ENCODE peak calls at places on chromosome 19, in six cellular contexts. V, F, R, P, C and G are unnamed samples.

GRCh38 chr19:44636439-44637389 is 7.0 kb upstream of the PVR start:
- DNase-seq in P (no peak), C (no peak), F (peak; percentile 80), R (no peak), V (no peak), G (no peak)

GRCh38 chr19:20503536-20503935 is 62.0 kb downstream of the ZNF737 start:
- DNase-seq in R (no peak), V (no peak), C (peak; percentile 35), P (peak; percentile 7), F (no peak), G (no peak)

GRCh38 chr19:55352040-55352439 is 2.5 kb downstream of the COX6B2 start:
- DNase-seq in R (no peak), F (no peak), C (no peak), P (no peak), V (no peak), G (no peak)

GRCh38 chr19:10112037-10112751 is 701 bp downstream of the P2RY11 start:
- DNase-seq in C (no peak), R (no peak), P (peak; percentile 24), F (no peak), V (no peak), G (peak; percentile 67)

GRCh38 chr19:35414442-35414841 is 33.6 kb upstream of the FFAR2 start:
- DNase-seq in C (no peak), P (no peak), V (no peak), R (no peak), F (no peak), G (no peak)

GRCh38 chr19:55076321-55076720 is 652 bp downstream of the EPS8L1 start:
- DNase-seq in C (no peak), R (no peak), V (no peak), F (no peak), P (no peak), G (no peak)

GRCh38 chr19:42634409-42635232 is 39.9 kb upstream of the CEACAM8 start:
- DNase-seq in R (no peak), P (peak; percentile 43), F (peak; percentile 3), C (peak; percentile 20), V (no peak), G (no peak)

GRCh38 chr19:30846102-30846501 is 473.9 kb downstream of the ZNF536 start:
- DNase-seq in V (no peak), F (no peak), P (no peak), C (no peak), R (no peak), G (no peak)

GRCh38 chr19:34181111-34181864 is 9.0 kb downstream of the LSM14A start:
- DNase-seq in R (no peak), F (no peak), C (no peak), V (no peak), P (no peak), G (no peak)
- H3K4me1 ChIP-seq in R (peaks cover 74% of the 10 kb centered on the region), F (peaks cover 14% of the 10 kb centered on the region), C (peaks cover 15% of the 10 kb centered on the region), V (peaks cover 69% of the 10 kb centered on the region), P (peaks cover 31% of the 10 kb centered on the region), G (peaks cover 69% of the 10 kb centered on the region)

GRCh38 chr19:13159713-13160112 is 9.5 kb downstream of the IER2 start:
- DNase-seq in V (no peak), F (no peak), P (no peak), C (no peak), R (no peak), G (no peak)
- H3K27ac ChIP-seq in V (no peak overlapping the region), F (no peak overlapping the region), P (no peak overlapping the region), C (no peak overlapping the region), R (no peak overlapping the region), G (peak overlapping the region; percentile 50)

DNA sequence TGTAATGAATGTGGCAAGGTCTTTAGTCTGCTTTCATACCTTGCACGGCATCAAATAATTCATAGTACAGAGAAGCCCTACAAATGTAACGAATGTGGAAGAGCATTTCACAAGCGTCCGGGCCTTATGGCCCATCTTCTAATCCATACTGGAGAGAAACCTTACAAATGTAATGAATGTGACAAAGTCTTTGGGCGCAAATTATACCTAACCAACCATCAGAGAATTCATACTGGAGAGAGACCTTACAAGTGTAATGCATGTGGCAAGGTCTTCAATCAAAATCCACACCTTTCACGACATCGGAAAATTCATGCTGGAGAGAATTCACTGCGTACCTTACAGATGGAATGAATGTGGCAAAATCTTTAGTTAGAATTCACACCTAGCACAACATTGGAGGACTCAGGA is 3.3 kb upstream of the ZNF880 start:
- DNase-seq in C (no peak), F (no peak), P (no peak), R (no peak), V (no peak), G (no peak)
- H3K36me3 ChIP-seq in C (peaks cover 17% of the 10 kb centered on the region), F (no peaks in the 10 kb centered on the region), P (peaks cover 19% of the 10 kb centered on the region), R (peaks cover 14% of the 10 kb centered on the region), V (peaks cover 48% of the 10 kb centered on the region), G (peaks cover 3% of the 10 kb centered on the region)

DNA sequence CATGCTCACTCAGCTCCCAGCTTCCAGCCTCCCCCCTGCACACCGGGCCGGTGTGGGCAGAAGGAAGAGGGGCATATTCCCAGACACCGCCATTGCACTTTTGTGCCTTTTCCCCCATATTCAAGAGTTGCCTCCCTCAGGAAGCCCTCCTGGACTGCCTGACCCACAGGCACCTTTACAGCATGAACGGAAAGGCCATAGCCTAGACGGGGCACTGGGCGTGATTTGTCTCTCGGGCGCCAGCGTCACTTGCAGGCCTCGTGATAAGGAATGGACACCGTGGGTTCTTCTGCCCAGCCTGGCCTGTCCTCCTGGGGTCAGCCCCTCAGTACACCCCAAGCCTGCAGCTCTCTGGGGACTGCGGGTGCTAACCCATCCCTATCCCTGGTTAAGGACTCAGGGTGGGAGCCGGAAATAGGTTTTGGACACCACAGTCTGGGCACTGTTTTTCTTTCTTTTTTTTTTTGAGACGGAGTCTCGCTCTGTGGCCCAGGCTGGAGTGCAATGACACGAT is 933 bp upstream of the UQCR11 start:
- DNase-seq in P (no peak), F (no peak), R (no peak), V (peak; percentile 28), C (no peak), G (no peak)
- H3K4me1 ChIP-seq in P (peaks cover 4% of the 10 kb centered on the region), F (no peaks in the 10 kb centered on the region), R (peaks cover 23% of the 10 kb centered on the region), V (peaks cover 28% of the 10 kb centered on the region), C (peaks cover 2% of the 10 kb centered on the region), G (peaks cover 41% of the 10 kb centered on the region)

GRCh38 chr19:12938536-12939291 is at the start of gene CALR:
- DNase-seq in R (no peak), P (peak; percentile 45), F (peak; percentile 46), V (no peak), C (no peak), G (no peak)

GRCh38 chr19:12939292-12939606 is 840 bp downstream of the CALR start:
- DNase-seq in P (peak; percentile 64), C (peak; percentile 66), R (no peak), F (peak; percentile 24), V (no peak), G (no peak)

GRCh38 chr19:12936582-12936981 is 1.8 kb upstream of the CALR start:
- DNase-seq in V (no peak), F (no peak), C (no peak), P (no peak), R (no peak), G (peak; percentile 34)

GRCh38 chr19:12937243-12938053 is 961 bp upstream of the CALR start:
- DNase-seq in R (no peak), V (peak; percentile 57), F (no peak), P (no peak), C (no peak), G (no peak)

DNA sequence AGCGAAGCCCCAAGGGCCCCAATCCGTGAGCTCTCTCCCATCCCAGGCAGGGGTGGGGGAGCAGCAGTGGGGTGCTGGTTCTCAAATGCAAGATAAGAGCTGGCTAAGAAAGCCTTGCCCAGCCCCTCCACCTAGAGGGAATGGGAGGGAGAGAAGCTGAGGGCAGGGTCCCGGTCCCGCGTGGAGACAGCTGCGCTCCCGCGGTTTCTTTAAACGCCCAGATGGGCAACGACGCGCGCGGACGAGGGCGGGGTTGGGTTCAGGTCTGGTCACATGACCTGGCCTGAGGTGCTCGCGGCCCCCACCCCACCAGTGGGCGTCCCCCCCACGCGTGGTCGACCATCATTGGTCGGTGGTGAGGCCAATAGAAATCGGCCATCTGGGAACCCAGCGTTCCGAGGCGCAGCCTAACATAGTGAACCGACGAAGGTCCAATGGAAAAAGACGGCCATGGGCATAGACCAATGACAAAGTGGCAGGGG is 314 bp upstream of the CALR start:
- DNase-seq in F (peak; percentile 100), V (peak; percentile 100), C (peak; percentile 99), R (peak; percentile 99), P (peak; percentile 100), G (peak; percentile 99)
- H3K27ac ChIP-seq in F (peak overlapping the region; percentile 43), V (peak overlapping the region; percentile 92), C (peak overlapping the region; percentile 66), R (no peak overlapping the region), P (peak overlapping the region; percentile 41), G (peak overlapping the region; percentile 94)

DNA sequence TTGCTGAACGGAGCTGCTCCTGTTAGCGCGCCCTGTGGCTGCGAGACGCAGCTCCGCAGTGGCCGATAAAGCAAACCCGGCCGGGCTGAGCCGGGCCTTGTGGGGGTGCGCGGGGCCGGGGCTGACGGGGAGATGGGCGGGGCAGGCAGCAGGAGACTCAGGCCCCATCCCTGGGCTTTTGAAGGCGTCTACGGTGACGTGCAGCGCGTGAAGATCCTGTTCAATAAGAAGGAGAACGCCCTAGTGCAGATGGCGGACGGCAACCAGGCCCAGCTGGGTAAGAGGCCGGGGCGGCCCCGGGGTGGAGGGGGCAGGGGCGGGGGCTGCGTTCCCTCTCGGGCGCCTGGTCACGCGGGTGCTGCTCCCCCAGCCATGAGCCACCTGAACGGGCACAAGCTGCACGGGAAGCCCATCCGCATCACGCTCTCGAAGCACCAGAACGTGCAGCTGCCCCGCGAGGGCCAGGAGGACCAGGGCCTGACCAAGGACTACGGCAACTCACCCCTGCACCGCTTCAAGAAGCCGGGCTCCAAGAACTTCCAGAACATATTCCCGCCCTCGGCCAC is 11.0 kb downstream of the PTBP1 start:
- DNase-seq in R (no peak), P (no peak), F (no peak), V (no peak), C (no peak), G (no peak)
- H3K36me3 ChIP-seq in R (peaks cover 87% of the 10 kb centered on the region), P (peaks cover 82% of the 10 kb centered on the region), F (peaks cover 72% of the 10 kb centered on the region), V (peaks cover 99% of the 10 kb centered on the region), C (peaks cover 92% of the 10 kb centered on the region), G (peaks cover 29% of the 10 kb centered on the region)

GRCh38 chr19:2170219-2170618 is 6.5 kb downstream of the DOT1L start:
- DNase-seq in R (no peak), C (no peak), F (no peak), V (no peak), P (no peak), G (no peak)
- H3K4me1 ChIP-seq in R (peaks cover 48% of the 10 kb centered on the region), C (peaks cover 37% of the 10 kb centered on the region), F (peaks cover 34% of the 10 kb centered on the region), V (peaks cover 40% of the 10 kb centered on the region), P (peaks cover 71% of the 10 kb centered on the region), G (peaks cover 25% of the 10 kb centered on the region)